ENCODE peak calls at places on chromosomes 7 and 10, in four cellular contexts. P is CD4-positive, CD25-positive, alpha-beta regulatory T cell; I is cardiac muscle cell; N is CD8-positive, alpha-beta memory T cell. K is an unnamed sample.

GRCh38 chr10:73867126-73867807 is 7.1 kb downstream of the CAMK2G start:
- DNase-seq in P (no peak), I (no peak), N (no peak), K (no peak)

GRCh38 chr10:19860107-19860506 is 43.9 kb downstream of the PLXDC2 start:
- DNase-seq in P (no peak), I (no peak), N (no peak), K (no peak)

GRCh38 chr7:90891529-90891928 is 295.4 kb downstream of the CDK14 start:
- DNase-seq in P (no peak), I (no peak), N (no peak), K (no peak)

GRCh38 chr10:76150139-76150885 is 718.9 kb downstream of the LRMDA start:
- DNase-seq in P (no peak), I (peak; percentile 29), N (no peak), K (peak; percentile 76)

GRCh38 chr7:45978010-45978681 is 57.1 kb upstream of the IGFBP3 start:
- DNase-seq in P (no peak), I (peak; percentile 93), N (no peak), K (peak; percentile 80)

GRCh38 chr10:69327463-69328345 is 49.4 kb downstream of the HK1 start:
- DNase-seq in P (peak; percentile 33), I (peak; percentile 86), N (no peak), K (peak; percentile 82)

GRCh38 chr10:61438141-61438984 is 14.8 kb downstream of the TMEM26 start:
- DNase-seq in P (peak; percentile 1), I (no peak), N (no peak), K (no peak)

GRCh38 chr7:51187941-51188340 is 128.7 kb downstream of the COBL start:
- DNase-seq in P (no peak), I (no peak), N (no peak), K (no peak)

GRCh38 chr7:134693256-134693655 is 46.6 kb downstream of the BPGM start:
- DNase-seq in P (peak; percentile 71), I (peak; percentile 85), N (peak; percentile 50), K (no peak)

GRCh38 chr10:8403711-8404371 is 349.4 kb downstream of the GATA3 start:
- DNase-seq in P (no peak), I (no peak), N (no peak), K (no peak)
- H3K27ac ChIP-seq in P (peak overlapping the region; percentile 85), I (no peak overlapping the region), N (peak overlapping the region; percentile 72), K (no peak overlapping the region)

DNA sequence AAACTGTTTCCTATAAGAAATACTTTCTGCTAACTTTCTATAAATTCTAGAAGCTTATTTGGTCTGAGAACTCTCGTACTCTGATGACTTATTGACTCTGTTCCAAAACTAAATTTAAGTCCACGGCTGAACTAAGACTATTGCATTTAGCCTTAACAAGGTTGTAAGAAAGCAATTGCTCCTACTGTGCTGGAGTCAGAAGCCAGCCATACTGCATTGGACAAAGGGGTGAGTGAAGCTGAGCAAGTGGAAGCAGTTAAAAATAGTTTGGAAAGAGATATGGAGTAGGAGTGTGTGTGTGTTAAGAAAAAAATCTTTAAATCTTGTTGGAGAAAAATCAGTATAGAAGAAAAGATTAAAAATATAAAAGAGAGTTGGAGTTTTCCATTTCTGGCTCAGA is 1360.1 kb upstream of the CELF2 start:
- DNase-seq in P (no peak), I (no peak), N (no peak), K (no peak)
- H3K4me1 ChIP-seq in P (no peaks in the 10 kb centered on the region), I (peaks cover 21% of the 10 kb centered on the region), N (no peaks in the 10 kb centered on the region), K (no peaks in the 10 kb centered on the region)

DNA sequence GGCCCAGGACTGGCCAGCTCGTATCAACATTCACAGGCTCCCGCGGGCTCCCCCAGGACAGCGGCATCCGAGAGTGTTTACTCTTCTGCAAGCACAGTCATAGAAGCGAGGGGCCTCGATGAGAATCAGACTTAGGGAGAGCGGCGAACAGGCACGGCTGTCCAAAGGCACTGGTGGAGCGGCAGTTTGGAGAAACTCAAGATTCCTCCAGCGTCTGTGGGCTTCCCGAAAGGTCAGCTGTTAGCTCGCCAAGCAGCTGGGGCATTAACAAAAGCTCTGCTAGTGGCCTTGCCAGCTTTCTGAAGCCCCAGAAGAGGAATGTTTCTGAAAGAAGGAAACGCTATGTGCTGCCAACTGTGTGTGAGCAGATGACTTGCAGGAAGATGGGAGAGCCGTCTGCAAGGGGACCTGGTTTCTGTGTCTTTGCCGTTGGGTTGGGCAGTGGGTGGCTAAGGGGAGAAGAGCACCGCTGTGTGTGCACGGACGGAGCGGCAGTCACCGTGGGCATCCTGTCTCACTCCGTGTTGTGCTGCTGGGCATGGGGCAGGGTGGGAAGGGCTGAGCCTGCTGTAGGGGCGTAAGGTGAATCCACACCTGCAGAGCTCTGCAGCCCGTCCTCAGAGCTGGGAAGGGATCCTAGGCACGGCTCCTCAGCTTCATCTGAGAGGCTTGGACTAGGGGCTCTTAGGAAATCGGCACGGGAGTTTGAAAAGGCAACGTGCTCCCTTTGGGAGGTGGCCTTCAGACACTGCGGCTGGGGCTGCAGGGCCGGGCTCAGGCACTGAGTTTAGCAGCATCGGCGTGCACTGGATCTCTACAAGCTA is 42.1 kb downstream of the AMZ1 start:
- DNase-seq in P (no peak), I (no peak), N (no peak), K (no peak)
- H3K4me3 ChIP-seq in P (no peak overlapping the region), I (no peak overlapping the region), N (no peak overlapping the region), K (no peak overlapping the region)

DNA sequence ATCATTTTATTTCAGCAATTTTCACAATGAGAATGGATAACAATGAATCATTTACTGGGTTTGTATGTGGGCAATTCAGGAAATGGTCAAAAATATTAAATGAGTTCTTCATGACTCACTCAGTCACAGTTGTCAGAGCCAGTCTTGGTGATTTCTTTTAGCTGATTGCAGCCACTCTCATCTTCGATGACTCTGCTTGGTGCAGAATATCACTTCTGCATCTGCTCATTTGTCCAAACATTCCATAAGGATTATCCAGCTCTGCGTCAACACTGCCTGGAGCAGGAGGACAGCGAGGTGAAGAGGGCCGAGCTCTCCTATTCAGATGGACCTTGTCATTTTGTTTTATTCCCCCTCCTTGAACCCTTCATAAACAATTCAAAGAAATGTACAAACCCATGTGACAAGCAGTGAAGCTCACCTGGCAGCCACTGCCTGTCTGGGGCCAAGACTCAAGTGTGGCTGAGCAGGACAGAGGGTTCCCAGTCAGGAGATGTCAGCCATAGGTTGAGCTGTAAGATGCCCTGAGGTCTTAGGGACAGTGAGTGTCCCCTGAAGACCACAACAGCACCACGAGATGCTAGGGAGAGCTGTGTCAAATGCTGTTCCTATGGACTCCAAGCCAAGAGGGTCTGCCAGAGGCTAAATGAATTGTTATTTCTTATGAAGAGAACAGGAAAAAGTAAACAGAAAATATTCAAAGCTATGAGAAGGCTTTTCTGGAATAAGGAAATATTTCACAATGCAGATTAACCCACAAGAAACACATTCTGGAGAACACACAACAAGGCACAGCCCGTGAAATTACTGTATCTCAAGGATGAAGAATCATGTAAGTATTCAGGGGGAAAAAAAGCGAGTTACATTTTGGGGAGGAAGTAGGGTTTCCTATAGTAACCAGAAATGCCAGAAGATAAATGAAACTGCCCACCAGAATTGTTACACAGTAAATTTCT is 33.1 kb upstream of the EGFR start:
- DNase-seq in P (no peak), I (peak; percentile 39), N (no peak), K (no peak)
- H3K27ac ChIP-seq in P (no peak overlapping the region), I (no peak overlapping the region), N (no peak overlapping the region), K (no peak overlapping the region)

DNA sequence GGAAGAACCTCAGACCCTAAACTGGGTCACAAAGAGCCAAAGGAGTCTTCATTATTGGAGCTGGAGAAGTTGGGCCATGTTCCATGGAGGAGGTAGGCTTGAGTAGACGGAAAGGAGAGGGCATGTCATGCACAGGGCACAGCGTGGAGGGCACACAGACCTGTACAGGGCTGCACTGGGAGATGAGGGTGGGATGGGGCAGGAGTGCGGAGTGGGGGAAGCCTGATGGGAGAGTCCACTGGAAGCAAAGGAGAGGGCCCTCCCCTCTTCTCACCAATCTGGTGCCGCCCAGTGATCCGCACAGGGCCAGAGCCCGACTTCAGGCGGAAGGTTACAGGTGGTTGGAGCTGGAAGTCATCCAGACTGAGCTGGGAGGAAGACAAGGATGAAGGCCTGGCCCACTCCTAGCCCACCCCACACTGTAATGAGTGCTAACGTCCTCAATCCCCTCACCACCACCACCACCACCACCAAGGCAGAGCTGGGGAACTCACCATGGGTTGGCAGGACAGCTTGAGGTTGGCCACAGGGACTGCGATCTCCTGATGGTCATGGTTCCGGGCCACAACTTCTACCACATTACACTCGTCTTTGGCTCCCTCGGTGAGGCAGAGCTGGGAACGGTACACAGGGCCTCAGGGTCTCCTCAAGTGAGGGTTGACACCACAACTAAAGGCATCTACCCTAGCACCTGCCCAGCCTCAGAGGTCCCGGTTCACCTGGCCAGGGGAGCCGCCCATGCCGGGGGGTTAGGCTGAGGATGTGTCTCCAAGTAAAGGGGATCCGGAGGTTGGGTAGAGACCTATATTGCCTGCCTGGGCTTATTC is 1.0 kb downstream of the NPM3 start:
- DNase-seq in P (no peak), I (no peak), N (peak; percentile 44), K (no peak)
- H3K4me1 ChIP-seq in P (peaks cover 58% of the 10 kb centered on the region), I (peaks cover 35% of the 10 kb centered on the region), N (peaks cover 54% of the 10 kb centered on the region), K (peaks cover 5% of the 10 kb centered on the region)

K was measured in lung.